ENCODE peak calls at places on chromosomes 7 and 10, in four cellular contexts. P, S, I and U are unnamed samples.

GRCh38 chr10:15293862-15294835 is 76.9 kb downstream of the FAM171A1 start:
- DNase-seq in P (no peak), S (no peak), I (no peak), U (no peak)

GRCh38 chr10:122962405-122962804 is 8.4 kb upstream of the C10orf88 start:
- DNase-seq in P (no peak), S (no peak), I (no peak), U (no peak)

GRCh38 chr10:74855439-74855838 is 29.0 kb downstream of the KAT6B start:
- DNase-seq in P (no peak), S (no peak), I (no peak), U (no peak)

GRCh38 chr10:110556296-110556695 is 11.2 kb upstream of the SMC3 start:
- DNase-seq in P (no peak), S (no peak), I (no peak), U (no peak)

GRCh38 chr10:70679498-70679897 is 7.2 kb downstream of the ADAMTS14 start:
- DNase-seq in P (peak), S (no peak), I (no peak), U (no peak)

GRCh38 chr10:69242844-69243212 is 22.7 kb downstream of the HKDC1 start:
- DNase-seq in P (no peak), S (no peak), I (no peak), U (no peak)

GRCh38 chr7:117154721-117155120 is 168.1 kb downstream of the WNT2 start:
- DNase-seq in P (no peak), S (no peak), I (no peak), U (no peak)

GRCh38 chr10:131167036-131167860 is 144.3 kb downstream of the TCERG1L start:
- DNase-seq in P (no peak), S (no peak), I (peak), U (no peak)

GRCh38 chr10:12635127-12635541 is 285.8 kb downstream of the CAMK1D start:
- DNase-seq in P (no peak), S (no peak), I (no peak), U (no peak)

GRCh38 chr10:72122221-72122620 is 33.9 kb upstream of the SPOCK2 start:
- DNase-seq in P (no peak), S (no peak), I (no peak), U (no peak)

GRCh38 chr10:131901181-131901829 is 497 bp downstream of the PPP2R2D start:
- DNase-seq in P (peak), S (no peak), I (peak), U (peak)

GRCh38 chr7:77697535-77697831 is 1.2 kb downstream of the RSBN1L start:
- DNase-seq in P (peak), S (no peak), I (no peak), U (peak)

GRCh38 chr7:22565315-22565811 is 65.4 kb upstream of the STEAP1B start:
- DNase-seq in P (no peak), S (peak), I (no peak), U (no peak)

GRCh38 chr7:98283887-98284222 is 2.4 kb downstream of the BRI3 start:
- DNase-seq in P (no peak), S (no peak), I (no peak), U (no peak)